ENCODE peak calls at places on chromosomes 1 and 21, in four cellular contexts. M is PC-3, U is A549, O is lung. Y is an unnamed sample.

GRCh38 chr1:33682371-33682770 is 181.5 kb upstream of the HMGB4 start:
- DNase-seq in M (peak), U (no peak), O (no peak), Y (no peak)

GRCh38 chr1:14578156-14578555 is 20.3 kb upstream of the KAZN start:
- DNase-seq in M (peak), O (no peak), U (no peak), Y (no peak)

GRCh38 chr1:169538998-169539871 is 47.0 kb downstream of the F5 start:
- DNase-seq in O (no peak), M (peak), U (peak), Y (peak)

GRCh38 chr1:166032901-166033371 is 133.9 kb downstream of the FAM78B start:
- DNase-seq in M (no peak), O (no peak), U (no peak), Y (no peak)

GRCh38 chr1:59502009-59502691 is 205.3 kb downstream of the FGGY start:
- DNase-seq in M (no peak), O (no peak), U (no peak), Y (no peak)

GRCh38 chr1:180358649-180359048 is 128.6 kb downstream of the LHX4 start:
- DNase-seq in O (no peak), U (no peak), M (no peak), Y (peak)

GRCh38 chr1:228471762-228472398 is 15.3 kb upstream of the RNF187 start:
- DNase-seq in O (no peak), M (peak), U (peak), Y (no peak)

GRCh38 chr1:184191181-184191601 is 139.7 kb downstream of the TSEN15 start:
- DNase-seq in O (peak), U (no peak), M (no peak), Y (peak)

GRCh38 chr1:158969166-158969565 is 37.8 kb downstream of the PYHIN1 start:
- DNase-seq in O (no peak), U (no peak), M (no peak), Y (no peak)

GRCh38 chr1:39129514-39129913 is 75.0 kb upstream of the MACF1 start:
- DNase-seq in M (peak), O (no peak), U (peak), Y (no peak)

GRCh38 chr1:203934027-203934426 is 72.6 kb downstream of the SNRPE start:
- DNase-seq in U (no peak), M (peak), O (no peak), Y (no peak)

GRCh38 chr21:36567216-36567917 is 87.4 kb upstream of the CLDN14 start:
- DNase-seq in O (no peak), U (no peak), M (no peak), Y (no peak)

GRCh38 chr1:204706838-204707509 is 21.4 kb upstream of the LRRN2 start:
- DNase-seq in O (no peak), M (no peak), U (no peak), Y (no peak)

GRCh38 chr1:94544706-94545490 is 3.3 kb upstream of the F3 start:
- DNase-seq in M (peak), U (no peak), O (no peak), Y (peak)

DNA sequence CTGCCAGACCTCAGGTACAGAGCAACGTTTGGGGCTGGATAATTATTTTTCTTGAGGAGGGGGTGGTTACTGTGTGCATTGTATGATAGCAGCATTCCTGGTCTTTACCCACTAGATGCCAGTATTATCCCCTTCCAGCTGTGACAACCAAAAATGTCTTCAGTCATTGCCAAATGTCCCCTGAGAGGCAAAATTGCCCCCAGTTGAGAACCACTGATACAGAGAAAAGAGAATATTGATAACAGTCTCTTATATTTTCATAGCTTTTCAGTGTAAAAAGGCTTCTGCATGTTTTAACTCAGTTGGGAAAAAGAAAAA is 51.8 kb upstream of the SYT14 start:
- DNase-seq in O (no peak), M (peak), U (no peak), Y (no peak)
- TF ChIP-seq CTCF in O (no peak), M (peak), U (peak), Y (peak)

DNA sequence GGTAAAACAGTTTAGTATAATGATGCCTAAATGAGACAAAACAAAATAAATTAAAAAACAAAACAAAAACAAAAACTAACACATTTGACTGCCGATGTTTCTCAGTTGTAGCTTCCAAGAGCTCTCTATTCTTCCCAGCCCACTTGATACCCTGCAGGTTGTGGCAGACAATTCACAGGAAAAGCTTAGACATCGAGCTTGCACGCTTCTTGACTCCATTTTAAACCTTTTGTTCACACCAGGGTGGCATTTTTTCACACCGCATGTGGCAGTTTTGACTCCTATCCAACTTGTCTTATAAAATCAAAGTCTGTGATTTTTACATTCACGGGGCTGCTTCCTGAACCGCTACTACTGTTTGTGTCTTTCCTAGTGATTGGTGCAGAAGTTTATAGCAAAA is 575.9 kb downstream of the USP25 start:
- DNase-seq in O (no peak), U (no peak), M (no peak), Y (peak)
- H3K27ac ChIP-seq in O (no peak), U (no peak), M (no peak), Y (peak)

GRCh38 chr1:154861607-154862094 is 8.4 kb downstream of the KCNN3 start:
- DNase-seq in U (no peak), M (no peak), O (no peak), Y (peak)
- TF ChIP-seq CTCF in U (no peak), M (no peak), O (no peak), Y (no peak)

GRCh38 chr1:198699167-198700015 is 60.6 kb downstream of the PTPRC start:
- DNase-seq in O (peak), U (peak), M (peak), Y (peak)
- H3K27ac ChIP-seq in O (no peak), U (no peak), M (no peak), Y (no peak)

DNA sequence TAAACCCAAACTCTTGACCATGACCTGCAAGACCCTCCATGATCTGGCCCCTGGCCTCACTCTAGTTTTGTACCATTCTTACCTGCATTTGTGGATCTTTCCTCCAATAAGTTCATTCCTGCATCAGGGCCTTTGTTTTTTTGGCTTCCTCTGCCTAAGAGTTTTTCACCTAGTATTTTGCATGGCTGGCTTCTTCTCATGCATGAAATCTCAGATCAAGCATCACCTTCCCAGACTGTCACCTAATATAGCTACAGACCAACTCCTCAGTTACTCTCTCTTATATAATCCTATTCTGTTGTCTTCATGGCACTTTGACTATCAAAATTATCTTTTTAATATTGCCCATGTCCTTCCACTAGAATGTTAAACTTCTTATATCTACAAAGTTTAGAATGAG is 54.2 kb downstream of the BTBD8 start:
- DNase-seq in M (no peak), U (no peak), O (no peak), Y (no peak)
- TF ChIP-seq CTCF in M (no peak), U (no peak), O (no peak), Y (no peak)